ENCODE peak calls at places on chromosome 12, in five cellular contexts. U is spleen, V is suprapubic skin, M is GM12891, Y is stomach. Q is an unnamed sample.

GRCh38 chr12:131941116-131941986 is 8.4 kb upstream of the EP400 start:
- DNase-seq in U (peak; percentile 64), Y (peak; percentile 8), V (peak; percentile 76), M (no peak), Q (no peak)

GRCh38 chr12:61654698-61655097 is 605.5 kb upstream of the USP15 start:
- DNase-seq in Y (no peak), M (no peak), V (no peak), U (no peak), Q (no peak)

GRCh38 chr12:127745466-127746220 is 521.3 kb upstream of the TMEM132C start:
- DNase-seq in U (no peak), M (no peak), Y (no peak), V (no peak), Q (no peak)

GRCh38 chr12:88836156-88836555 is 255.9 kb upstream of the KITLG start:
- DNase-seq in Y (no peak), M (no peak), U (no peak), V (no peak), Q (no peak)

GRCh38 chr12:126369487-126370463 is 1304.5 kb downstream of the AACS start:
- DNase-seq in V (no peak), Y (no peak), U (no peak), M (no peak), Q (no peak)

GRCh38 chr12:91091916-91092715 is 19.2 kb downstream of the LUM start:
- DNase-seq in M (no peak), U (no peak), Y (no peak), V (no peak), Q (no peak)

GRCh38 chr12:59268295-59268809 is 327.5 kb upstream of the SLC16A7 start:
- DNase-seq in M (no peak), U (no peak), V (no peak), Y (no peak), Q (no peak)

GRCh38 chr12:121718653-121719239 is 6.2 kb downstream of the TMEM120B start:
- DNase-seq in Y (no peak), U (no peak), V (no peak), M (no peak), Q (no peak)

GRCh38 chr12:388547-389137 is 478 bp downstream of the KDM5A start:
- DNase-seq in U (peak; percentile 90), V (no peak), M (no peak), Y (no peak), Q (no peak)

GRCh38 chr12:67943295-67943892 is 45.9 kb upstream of the IFNG-AS1 start:
- DNase-seq in U (no peak), Y (peak; percentile 77), M (peak; percentile 15), V (no peak), Q (no peak)

DNA sequence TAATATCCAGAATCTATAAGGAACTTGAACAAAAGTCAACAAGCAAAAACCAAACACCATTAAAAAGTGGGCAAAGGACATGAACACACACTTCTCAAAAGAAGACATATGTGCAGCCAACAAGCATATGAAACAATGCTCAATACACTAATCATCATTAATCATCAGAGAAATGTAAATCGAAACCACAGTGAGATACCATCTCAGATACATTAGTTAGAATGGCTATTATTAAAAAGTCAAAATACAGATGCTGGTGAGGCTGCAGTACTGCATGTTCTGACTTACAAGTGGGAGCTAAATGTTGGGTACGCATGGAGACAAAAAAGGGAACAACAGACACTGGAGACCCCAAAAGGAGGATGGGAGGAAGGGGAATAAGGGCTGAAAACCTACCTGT is 67.1 kb downstream of the BLTP3B start:
- DNase-seq in M (no peak), Y (no peak), V (no peak), U (no peak), Q (no peak)
- TF ChIP-seq POLR2AphosphoS5 in M (no peak), Y (no peak), V (no peak), U (no peak), Q (no peak)

GRCh38 chr12:69054343-69055056 is 121.5 kb upstream of the CPM start:
- DNase-seq in Y (no peak), M (no peak), V (no peak), U (no peak), Q (no peak)
- TF ChIP-seq POLR2AphosphoS5 in Y (no peak), M (no peak), V (no peak), U (no peak), Q (no peak)

GRCh38 chr12:55927588-55928502 is at the start of gene PYM1:
- DNase-seq in Y (peak; percentile 88), M (no peak), U (peak; percentile 95), V (peak; percentile 95), Q (no peak)
- TF ChIP-seq POLR2AphosphoS5 in Y (peak; percentile 70), M (peak; percentile 74), U (peak; percentile 87), V (no peak), Q (peak; percentile 64)

DNA sequence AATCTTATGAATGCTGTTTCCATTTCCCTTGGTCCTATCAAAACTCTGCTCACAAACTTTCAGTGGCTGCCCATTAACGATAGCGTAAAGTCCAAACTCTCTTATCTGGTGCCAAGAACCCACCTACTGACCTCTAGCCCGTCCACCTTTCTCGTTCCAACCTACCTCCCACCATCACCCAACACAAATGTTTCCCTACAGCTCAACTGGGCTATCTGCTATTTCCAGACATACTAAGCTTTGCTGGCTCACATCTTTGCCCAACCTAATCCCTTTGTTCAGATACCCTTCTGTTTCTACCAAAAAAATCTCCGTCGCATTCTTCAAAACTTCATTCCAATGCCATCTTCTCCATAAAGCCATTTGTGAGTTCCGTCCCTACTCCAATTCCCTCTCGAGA is 7.6 kb upstream of the NOP2 start:
- DNase-seq in U (no peak), Y (no peak), M (no peak), V (no peak), Q (no peak)
- TF ChIP-seq POLR2AphosphoS5 in U (no peak), Y (no peak), M (no peak), V (no peak), Q (no peak)

GRCh38 chr12:108828774-108829173 is 28.6 kb downstream of the SSH1 start:
- DNase-seq in U (peak; percentile 9), M (no peak), Y (no peak), V (no peak), Q (no peak)
- TF ChIP-seq POLR2AphosphoS5 in U (no peak), M (no peak), Y (no peak), V (no peak), Q (no peak)

Q was measured in vagina.